ENCODE peak calls at places on chromosomes 1 and 21, in six cellular contexts. One of them, this sample, is unnamed.
A peak's percentile ranks its signal among the peaks of the same experiment; 100 is the strongest.

GRCh38 chr1:30974536-30974935 is 66.0 kb upstream of the SDC3 start:
- DNase-seq in stomach: no peak
- DNase-seq in upper lobe of right lung: no peak
- DNase-seq in tibial artery: no peak
- DNase-seq in transverse colon: no peak
- DNase-seq in heart left ventricle: no peak
- DNase-seq in this sample: no peak

GRCh38 chr1:31531177-31532000 is 44.9 kb upstream of the TINAGL1 start:
- DNase-seq in upper lobe of right lung: no peak
- DNase-seq in heart left ventricle: no peak
- DNase-seq in stomach: no peak
- DNase-seq in transverse colon: no peak
- DNase-seq in tibial artery: no peak
- DNase-seq in this sample: no peak

GRCh38 chr1:168636200-168636599 is 59.8 kb downstream of the XCL1 start:
- DNase-seq in heart left ventricle: no peak
- DNase-seq in upper lobe of right lung: no peak
- DNase-seq in stomach: no peak
- DNase-seq in transverse colon: no peak
- DNase-seq in tibial artery: no peak
- DNase-seq in this sample: no peak

GRCh38 chr1:150106331-150106730 is 38.8 kb downstream of the VPS45 start:
- DNase-seq in stomach: no peak
- DNase-seq in transverse colon: no peak
- DNase-seq in heart left ventricle: no peak
- DNase-seq in upper lobe of right lung: no peak
- DNase-seq in tibial artery: no peak
- DNase-seq in this sample: no peak

GRCh38 chr1:85495556-85495955 is 30.6 kb upstream of the DDAH1 start:
- DNase-seq in stomach: peak; percentile 40
- DNase-seq in upper lobe of right lung: peak; percentile 68
- DNase-seq in transverse colon: peak; percentile 12
- DNase-seq in tibial artery: no peak
- DNase-seq in heart left ventricle: peak; percentile 56
- DNase-seq in this sample: peak; percentile 51

GRCh38 chr1:243903023-243903422 is 53.0 kb upstream of the AKT3 start:
- DNase-seq in transverse colon: no peak
- DNase-seq in tibial artery: no peak
- DNase-seq in heart left ventricle: no peak
- DNase-seq in stomach: no peak
- DNase-seq in upper lobe of right lung: no peak
- DNase-seq in this sample: no peak

GRCh38 chr1:180116964-180117763 is 37.5 kb upstream of the QSOX1 start:
- DNase-seq in tibial artery: no peak
- DNase-seq in heart left ventricle: no peak
- DNase-seq in stomach: no peak
- DNase-seq in transverse colon: no peak
- DNase-seq in upper lobe of right lung: no peak
- DNase-seq in this sample: no peak

GRCh38 chr1:1763657-1764621 is 14.3 kb downstream of the NADK start:
- DNase-seq in stomach: peak; percentile 52
- DNase-seq in transverse colon: no peak
- DNase-seq in upper lobe of right lung: peak; percentile 95
- DNase-seq in heart left ventricle: peak; percentile 82
- DNase-seq in tibial artery: no peak
- DNase-seq in this sample: peak; percentile 45

GRCh38 chr1:228343211-228343661 is 63.4 kb downstream of the TRIM11 start:
- DNase-seq in heart left ventricle: peak; percentile 49
- DNase-seq in upper lobe of right lung: no peak
- DNase-seq in stomach: no peak
- DNase-seq in transverse colon: peak; percentile 3
- DNase-seq in tibial artery: peak; percentile 42
- DNase-seq in this sample: no peak

GRCh38 chr1:173496757-173497323 is 19.7 kb downstream of the PRDX6 start:
- DNase-seq in stomach: no peak
- DNase-seq in heart left ventricle: no peak
- DNase-seq in transverse colon: peak; percentile 27
- DNase-seq in tibial artery: no peak
- DNase-seq in upper lobe of right lung: no peak
- DNase-seq in this sample: no peak

GRCh38 chr1:195886000-195886399 is 722.2 kb downstream of the KCNT2 start:
- DNase-seq in heart left ventricle: no peak
- DNase-seq in transverse colon: no peak
- DNase-seq in stomach: no peak
- DNase-seq in tibial artery: no peak
- DNase-seq in upper lobe of right lung: no peak
- DNase-seq in this sample: no peak

GRCh38 chr1:113784104-113784779 is 25.0 kb upstream of the PHTF1 start:
- DNase-seq in upper lobe of right lung: no peak
- DNase-seq in transverse colon: no peak
- DNase-seq in heart left ventricle: no peak
- DNase-seq in stomach: no peak
- DNase-seq in tibial artery: no peak
- DNase-seq in this sample: no peak

DNA sequence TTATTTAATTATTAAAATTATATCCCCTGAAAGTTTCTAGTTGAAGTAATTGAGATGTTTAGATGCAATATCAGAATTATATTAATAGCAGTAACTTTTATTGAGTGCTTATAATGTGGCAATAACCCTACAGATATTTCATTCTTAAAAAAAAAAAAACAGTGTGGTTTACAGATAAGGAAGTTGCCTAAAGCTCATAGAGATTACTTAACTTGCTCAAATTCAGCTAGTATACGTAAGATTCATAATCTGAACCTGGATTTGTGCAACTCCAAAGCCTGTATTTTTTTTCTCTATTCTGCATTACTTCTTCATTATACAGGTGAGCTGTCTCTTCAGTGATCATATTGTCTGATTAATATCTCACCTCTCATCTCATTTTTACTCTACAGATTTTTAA is 156.0 kb upstream of the PTBP2 start:
- DNase-seq in heart left ventricle: no peak
- DNase-seq in tibial artery: no peak
- DNase-seq in upper lobe of right lung: no peak
- DNase-seq in transverse colon: no peak
- DNase-seq in stomach: no peak
- DNase-seq in this sample: no peak
- H3K27ac ChIP-seq in heart left ventricle: no peak overlapping the region
- H3K27ac ChIP-seq in tibial artery: no peak overlapping the region
- H3K27ac ChIP-seq in upper lobe of right lung: no peak overlapping the region
- H3K27ac ChIP-seq in transverse colon: no peak overlapping the region
- H3K27ac ChIP-seq in stomach: no peak overlapping the region
- H3K27ac ChIP-seq in this sample: no peak overlapping the region

DNA sequence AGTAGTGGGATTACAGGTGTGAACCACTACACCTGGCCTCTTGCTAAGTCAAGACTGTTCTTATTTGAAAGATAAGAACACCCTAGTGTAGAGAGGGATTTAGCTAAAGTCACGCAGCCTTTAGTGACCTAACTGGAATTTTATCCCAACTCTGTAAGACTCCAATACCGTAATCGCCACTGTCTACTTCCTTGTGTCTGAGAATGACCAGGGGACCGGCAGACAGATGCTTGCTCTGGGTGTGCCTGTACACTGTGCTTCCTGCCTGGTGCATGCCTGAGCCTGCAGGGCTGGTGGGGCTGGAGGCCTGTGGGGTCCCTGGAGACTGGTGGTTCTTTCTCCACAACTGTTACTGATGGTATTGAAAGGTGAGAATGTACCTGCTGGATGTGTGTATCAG is 15.3 kb downstream of the MFSD2A start:
- DNase-seq in tibial artery: no peak
- DNase-seq in transverse colon: peak; percentile 48
- DNase-seq in stomach: no peak
- DNase-seq in upper lobe of right lung: no peak
- DNase-seq in heart left ventricle: no peak
- DNase-seq in this sample: no peak
- H3K4me3 ChIP-seq in tibial artery: no peak overlapping the region
- H3K4me3 ChIP-seq in transverse colon: no peak overlapping the region
- H3K4me3 ChIP-seq in stomach: no peak overlapping the region
- H3K4me3 ChIP-seq in upper lobe of right lung: no peak overlapping the region
- H3K4me3 ChIP-seq in heart left ventricle: no peak overlapping the region
- H3K4me3 ChIP-seq in this sample: no peak overlapping the region

GRCh38 chr21:14889080-14889805 is 175.6 kb downstream of the NRIP1 start:
- DNase-seq in heart left ventricle: no peak
- DNase-seq in stomach: no peak
- DNase-seq in transverse colon: peak; percentile 47
- DNase-seq in upper lobe of right lung: no peak
- DNase-seq in tibial artery: no peak
- DNase-seq in this sample: no peak
- H3K27ac ChIP-seq in heart left ventricle: no peak overlapping the region
- H3K27ac ChIP-seq in stomach: no peak overlapping the region
- H3K27ac ChIP-seq in transverse colon: no peak overlapping the region
- H3K27ac ChIP-seq in upper lobe of right lung: no peak overlapping the region
- H3K27ac ChIP-seq in tibial artery: no peak overlapping the region
- H3K27ac ChIP-seq in this sample: no peak overlapping the region

GRCh38 chr21:29130234-29130993 is at the start of gene MAP3K7CL:
- DNase-seq in upper lobe of right lung: no peak
- DNase-seq in heart left ventricle: peak; percentile 63
- DNase-seq in stomach: no peak
- DNase-seq in tibial artery: peak; percentile 82
- DNase-seq in transverse colon: peak; percentile 22
- DNase-seq in this sample: peak; percentile 65
- H3K4me3 ChIP-seq in upper lobe of right lung: no peak within 1 kb of the TSS
- H3K4me3 ChIP-seq in heart left ventricle: no peak within 1 kb of the TSS
- H3K4me3 ChIP-seq in stomach: no peak within 1 kb of the TSS
- H3K4me3 ChIP-seq in tibial artery: peak within 1 kb of the TSS; percentile 39
- H3K4me3 ChIP-seq in transverse colon: no peak within 1 kb of the TSS
- H3K4me3 ChIP-seq in this sample: no peak within 1 kb of the TSS

GRCh38 chr1:93638307-93638847 is 43.3 kb downstream of the BCAR3 start:
- DNase-seq in transverse colon: no peak
- DNase-seq in heart left ventricle: no peak
- DNase-seq in tibial artery: no peak
- DNase-seq in stomach: peak; percentile 81
- DNase-seq in upper lobe of right lung: no peak
- DNase-seq in this sample: no peak
- H3K27ac ChIP-seq in transverse colon: no peak overlapping the region
- H3K27ac ChIP-seq in heart left ventricle: no peak overlapping the region
- H3K27ac ChIP-seq in tibial artery: no peak overlapping the region
- H3K27ac ChIP-seq in stomach: peak overlapping the region; percentile 51
- H3K27ac ChIP-seq in upper lobe of right lung: peak overlapping the region; percentile 36
- H3K27ac ChIP-seq in this sample: no peak overlapping the region

GRCh38 chr1:17967623-17968022 is 140.0 kb upstream of the IGSF21 start:
- DNase-seq in heart left ventricle: no peak
- DNase-seq in upper lobe of right lung: no peak
- DNase-seq in transverse colon: no peak
- DNase-seq in tibial artery: no peak
- DNase-seq in stomach: no peak
- DNase-seq in this sample: no peak
- H3K4me3 ChIP-seq in heart left ventricle: no peak overlapping the region
- H3K4me3 ChIP-seq in upper lobe of right lung: no peak overlapping the region
- H3K4me3 ChIP-seq in transverse colon: no peak overlapping the region
- H3K4me3 ChIP-seq in tibial artery: no peak overlapping the region
- H3K4me3 ChIP-seq in stomach: no peak overlapping the region
- H3K4me3 ChIP-seq in this sample: no peak overlapping the region

GRCh38 chr21:37244506-37245083 is 22.5 kb downstream of the VPS26C start:
- DNase-seq in tibial artery: no peak
- DNase-seq in upper lobe of right lung: no peak
- DNase-seq in stomach: no peak
- DNase-seq in transverse colon: no peak
- DNase-seq in heart left ventricle: no peak
- DNase-seq in this sample: no peak

GRCh38 chr21:37243961-37244360 is 23.2 kb downstream of the VPS26C start:
- DNase-seq in heart left ventricle: no peak
- DNase-seq in upper lobe of right lung: no peak
- DNase-seq in tibial artery: no peak
- DNase-seq in stomach: no peak
- DNase-seq in transverse colon: no peak
- DNase-seq in this sample: no peak

GRCh38 chr21:37248298-37248697 is 18.8 kb downstream of the VPS26C start:
- DNase-seq in tibial artery: no peak
- DNase-seq in transverse colon: no peak
- DNase-seq in heart left ventricle: no peak
- DNase-seq in stomach: no peak
- DNase-seq in upper lobe of right lung: no peak
- DNase-seq in this sample: no peak

GRCh38 chr21:37241426-37241825 is 25.7 kb downstream of the VPS26C start:
- DNase-seq in tibial artery: no peak
- DNase-seq in stomach: no peak
- DNase-seq in transverse colon: no peak
- DNase-seq in heart left ventricle: no peak
- DNase-seq in upper lobe of right lung: no peak
- DNase-seq in this sample: no peak

GRCh38 chr21:37245151-37245550 is 22.0 kb downstream of the VPS26C start:
- DNase-seq in heart left ventricle: no peak
- DNase-seq in stomach: no peak
- DNase-seq in upper lobe of right lung: no peak
- DNase-seq in tibial artery: no peak
- DNase-seq in transverse colon: no peak
- DNase-seq in this sample: no peak
- H3K27ac ChIP-seq in heart left ventricle: no peak overlapping the region
- H3K27ac ChIP-seq in stomach: no peak overlapping the region
- H3K27ac ChIP-seq in upper lobe of right lung: no peak overlapping the region
- H3K27ac ChIP-seq in tibial artery: no peak overlapping the region
- H3K27ac ChIP-seq in transverse colon: no peak overlapping the region
- H3K27ac ChIP-seq in this sample: no peak overlapping the region

This sample was measured in Peyer's patch.